ENCODE peak calls at places on chromosomes 4 and X, in nine cellular contexts. M, H, U, S, I, R, B, D and T are unnamed samples.

GRCh38 chr4:74549936-74550335 is 105.0 kb downstream of the AREG start:
- DNase-seq in M (no peak), H (no peak), U (no peak), S (peak), I (no peak), R (no peak), B (no peak), D (no peak), T (no peak)

GRCh38 chr4:74166135-74166534 is 8.2 kb downstream of the MTHFD2L start:
- DNase-seq in M (peak), H (no peak), U (no peak), S (no peak), I (no peak), R (no peak), B (no peak), D (no peak), T (no peak)

GRCh38 chr4:8906991-8907595 is 35.5 kb upstream of the HMX1 start:
- DNase-seq in M (no peak), H (no peak), U (no peak), S (no peak), I (no peak), R (no peak), B (peak), D (peak), T (no peak)

GRCh38 chr4:161799687-161800086 is 364.1 kb downstream of the FSTL5 start:
- DNase-seq in M (no peak), H (no peak), U (peak), S (peak), I (no peak), R (no peak), B (no peak), D (no peak), T (no peak)

GRCh38 chr4:168604496-168605373 is 107.9 kb downstream of the PALLD start:
- DNase-seq in M (no peak), H (no peak), U (peak), S (peak), I (no peak), R (no peak), B (no peak), D (no peak), T (no peak)

GRCh38 chr4:122012735-122013134 is 60.9 kb upstream of the TRPC3 start:
- DNase-seq in M (no peak), H (no peak), U (peak), S (peak), I (no peak), R (no peak), B (no peak), D (no peak), T (no peak)

GRCh38 chr4:37770016-37770415 is 56.5 kb upstream of the PGM2 start:
- DNase-seq in M (no peak), H (no peak), U (peak), S (peak), I (no peak), R (no peak), B (no peak), D (no peak), T (no peak)

GRCh38 chr4:23368081-23368697 is 521.7 kb downstream of the PPARGC1A start:
- DNase-seq in M (peak), H (no peak), U (no peak), S (peak), I (no peak), R (no peak), B (no peak), D (no peak), T (no peak)

GRCh38 chr4:63618883-63619573 is 790.2 kb downstream of the TECRL start:
- DNase-seq in M (no peak), H (no peak), U (no peak), S (peak), I (no peak), R (no peak), B (no peak), D (no peak), T (no peak)

GRCh38 chrX:19593684-19594083 is 78.4 kb upstream of the MAP3K15 start:
- DNase-seq in M (peak), H (no peak), U (peak), S (peak), I (no peak), R (peak), B (no peak), D (no peak), T (peak)

GRCh38 chrX:24241822-24242648 is 71.8 kb downstream of the SUPT20HL2 start:
- DNase-seq in M (peak), H (no peak), U (peak), S (peak), I (no peak), R (no peak), B (no peak), D (no peak), T (no peak)

GRCh38 chrX:130060122-130061069 is 49.9 kb downstream of the ELF4 start:
- DNase-seq in M (peak), H (peak), U (peak), S (peak), I (peak), R (peak), B (peak), D (peak), T (peak)

GRCh38 chrX:78119521-78120227 is 15.6 kb downstream of the PGK1 start:
- DNase-seq in M (no peak), H (no peak), U (no peak), S (no peak), I (no peak), R (no peak), B (no peak), D (no peak), T (no peak)

GRCh38 chr4:53558981-53559620 is 32.2 kb downstream of the LNX1 start:
- DNase-seq in M (no peak), H (no peak), U (no peak), S (peak), I (no peak), R (no peak), B (no peak), D (no peak), T (no peak)

GRCh38 chrX:1749499-1749898 is 134.6 kb downstream of the ASMT start:
- DNase-seq in M (no peak), H (no peak), U (no peak), S (no peak), I (no peak), R (no peak), B (no peak), D (no peak), T (no peak)

GRCh38 chrX:141220342-141221008 is 21.8 kb downstream of the SPANXC start:
- DNase-seq in M (no peak), H (no peak), U (peak), S (peak), I (no peak), R (no peak), B (no peak), D (no peak), T (peak)

GRCh38 chr4:183996868-183997267 is 91.8 kb downstream of the STOX2 start:
- DNase-seq in M (no peak), H (no peak), U (no peak), S (peak), I (no peak), R (no peak), B (no peak), D (no peak), T (no peak)

GRCh38 chrX:34612036-34612435 is 45.0 kb downstream of the TMEM47 start:
- DNase-seq in M (no peak), H (no peak), U (no peak), S (peak), I (no peak), R (no peak), B (no peak), D (no peak), T (no peak)

GRCh38 chr4:139557506-139558110 is 1.6 kb upstream of the SETD7 start:
- DNase-seq in M (no peak), H (no peak), U (no peak), S (no peak), I (no peak), R (peak), B (no peak), D (no peak), T (no peak)

GRCh38 chr4:163679189-163679588 is 184.7 kb downstream of the TMA16 start:
- DNase-seq in M (no peak), H (no peak), U (no peak), S (peak), I (no peak), R (no peak), B (no peak), D (no peak), T (no peak)

GRCh38 chr4:158484173-158484885 is 37.4 kb upstream of the RXFP1 start:
- DNase-seq in M (no peak), H (no peak), U (no peak), S (peak), I (no peak), R (no peak), B (no peak), D (no peak), T (no peak)

GRCh38 chrX:81021478-81021877 is 180.2 kb downstream of the HMGN5 start:
- DNase-seq in M (no peak), H (no peak), U (no peak), S (no peak), I (no peak), R (no peak), B (no peak), D (no peak), T (no peak)

GRCh38 chr4:101931619-101932018 is 141.1 kb downstream of the BANK1 start:
- DNase-seq in M (no peak), H (no peak), U (no peak), S (no peak), I (no peak), R (no peak), B (no peak), D (no peak), T (no peak)

GRCh38 chrX:39516399-39516798 is 581.4 kb downstream of the BCOR start:
- DNase-seq in M (no peak), H (no peak), U (no peak), S (no peak), I (no peak), R (no peak), B (no peak), D (no peak), T (no peak)

GRCh38 chrX:23505531-23506303 is 161.6 kb upstream of the PRDX4 start:
- DNase-seq in M (no peak), H (no peak), U (no peak), S (no peak), I (no peak), R (no peak), B (no peak), D (no peak), T (no peak)

GRCh38 chr4:106019771-106020170 is 124.5 kb downstream of the NPNT start:
- DNase-seq in M (no peak), H (no peak), U (peak), S (no peak), I (no peak), R (no peak), B (no peak), D (no peak), T (no peak)

GRCh38 chrX:35040871-35041270 is 98.3 kb downstream of the FAM47B start:
- DNase-seq in M (no peak), H (no peak), U (peak), S (no peak), I (no peak), R (no peak), B (no peak), D (no peak), T (no peak)

GRCh38 chr4:14627038-14627437 is 375.2 kb upstream of the CPEB2 start:
- DNase-seq in M (no peak), H (no peak), U (no peak), S (no peak), I (no peak), R (no peak), B (no peak), D (no peak), T (no peak)

GRCh38 chrX:74925210-74926088 is at the start of gene NEXMIF:
- DNase-seq in M (no peak), H (no peak), U (no peak), S (peak), I (peak), R (peak), B (peak), D (no peak), T (no peak)

GRCh38 chrX:34140816-34141215 is 8.7 kb upstream of the FAM47A start:
- DNase-seq in M (no peak), H (no peak), U (no peak), S (peak), I (no peak), R (no peak), B (no peak), D (no peak), T (no peak)

GRCh38 chr4:102420563-102421221 is 75.4 kb upstream of the SLC39A8 start:
- DNase-seq in M (peak), H (no peak), U (peak), S (peak), I (no peak), R (no peak), B (no peak), D (no peak), T (no peak)

GRCh38 chr4:88163286-88163685 is 4.8 kb upstream of the ABCG2 start:
- DNase-seq in M (no peak), H (no peak), U (peak), S (no peak), I (no peak), R (no peak), B (no peak), D (no peak), T (no peak)

GRCh38 chr4:39062499-39062898 is 467 bp downstream of the KLHL5 start:
- DNase-seq in M (no peak), H (no peak), U (no peak), S (no peak), I (no peak), R (no peak), B (no peak), D (no peak), T (no peak)

GRCh38 chr4:127634181-127634580 is 1.4 kb downstream of the INTU start:
- DNase-seq in M (no peak), H (no peak), U (peak), S (peak), I (no peak), R (no peak), B (no peak), D (no peak), T (no peak)

GRCh38 chr4:184807261-184807660 is 18.5 kb downstream of the ACSL1 start:
- DNase-seq in M (no peak), H (no peak), U (no peak), S (no peak), I (no peak), R (no peak), B (no peak), D (no peak), T (no peak)

GRCh38 chrX:130028196-130028595 is 45.8 kb downstream of the BCORL1 start:
- DNase-seq in M (no peak), H (peak), U (peak), S (peak), I (peak), R (peak), B (no peak), D (peak), T (peak)